ENCODE peak calls at places on chromosome 18, in six cellular contexts. C is AG09309, A is GM06990, W is spleen, J is ovary, D is body of pancreas. G is an unnamed sample.
A peak's percentile ranks its signal among the peaks of the same experiment; 100 is the strongest.

GRCh38 chr18:48847807-48848486 is 102.8 kb downstream of the SMAD7 start:
- DNase-seq in W (peak; percentile 69), A (no peak), C (no peak), D (no peak), J (no peak), G (no peak)

GRCh38 chr18:41745166-41746049 is 209.6 kb upstream of the PIK3C3 start:
- DNase-seq in W (no peak), D (peak; percentile 31), C (no peak), A (no peak), J (no peak), G (peak; percentile 32)

GRCh38 chr18:62554083-62554815 is 31.4 kb downstream of the ZCCHC2 start:
- DNase-seq in A (no peak), J (no peak), W (no peak), D (no peak), C (no peak), G (no peak)

GRCh38 chr18:48806551-48807261 is 144.1 kb downstream of the SMAD7 start:
- DNase-seq in C (peak; percentile 18), A (no peak), D (peak; percentile 7), J (peak; percentile 16), W (peak; percentile 67), G (peak; percentile 74)

GRCh38 chr18:78521136-78521535 is 458.5 kb upstream of the SALL3 start:
- DNase-seq in D (no peak), A (no peak), J (no peak), W (no peak), C (no peak), G (no peak)

GRCh38 chr18:46310258-46310657 is 206.1 kb downstream of the HAUS1 start:
- DNase-seq in J (no peak), W (no peak), D (no peak), A (no peak), C (no peak), G (no peak)

GRCh38 chr18:21706386-21706865 is 1.9 kb upstream of the ABHD3 start:
- DNase-seq in A (no peak), D (no peak), W (peak; percentile 84), J (peak; percentile 24), C (no peak), G (no peak)

GRCh38 chr18:10240276-10240675 is 214.2 kb upstream of the APCDD1 start:
- DNase-seq in W (no peak), A (no peak), J (no peak), D (no peak), C (no peak), G (no peak)

GRCh38 chr18:2538844-2539243 is 32.5 kb downstream of the METTL4 start:
- DNase-seq in W (no peak), A (no peak), J (no peak), C (peak; percentile 61), D (no peak), G (peak; percentile 39)

GRCh38 chr18:28404721-28405120 is 227.8 kb upstream of the CDH2 start:
- DNase-seq in J (no peak), C (no peak), D (no peak), A (no peak), W (no peak), G (no peak)

GRCh38 chr18:64017870-64018269 is 48.0 kb downstream of the SERPINB8 start:
- DNase-seq in J (no peak), W (no peak), A (no peak), D (no peak), C (no peak), G (peak; percentile 11)

GRCh38 chr18:34223164-34223892 is 1.4 kb downstream of the NOL4 start:
- DNase-seq in J (no peak), C (no peak), D (no peak), W (peak; percentile 56), A (peak; percentile 35), G (no peak)

GRCh38 chr18:54357660-54358494 is at the start of the genes C18orf54 and STARD6:
- DNase-seq in D (peak; percentile 81), J (peak; percentile 83), C (peak; percentile 42), A (peak; percentile 96), W (peak; percentile 98), G (peak; percentile 89)

GRCh38 chr18:54360406-54360805 is 2.7 kb downstream of the C18orf54 start:
- DNase-seq in W (no peak), C (no peak), D (no peak), J (no peak), A (no peak), G (peak; percentile 3)

GRCh38 chr18:54357082-54357659 is 487 bp downstream of the STARD6 start:
- DNase-seq in C (no peak), W (no peak), D (no peak), J (no peak), A (no peak), G (peak; percentile 0)

GRCh38 chr18:54358495-54358793 is 738 bp downstream of the C18orf54 start:
- DNase-seq in D (no peak), A (no peak), C (no peak), J (peak; percentile 16), W (no peak), G (peak; percentile 11)

GRCh38 chr18:54359233-54359632 is 1.5 kb downstream of the C18orf54 start:
- DNase-seq in C (no peak), J (no peak), W (no peak), A (no peak), D (no peak), G (peak; percentile 1)
- H3K4me3 ChIP-seq in C (peak overlapping the region; percentile 87), J (peak overlapping the region; percentile 63), W (peak overlapping the region; percentile 80), A (peak overlapping the region; percentile 96), D (no peak overlapping the region), G (peak overlapping the region; percentile 80)

DNA sequence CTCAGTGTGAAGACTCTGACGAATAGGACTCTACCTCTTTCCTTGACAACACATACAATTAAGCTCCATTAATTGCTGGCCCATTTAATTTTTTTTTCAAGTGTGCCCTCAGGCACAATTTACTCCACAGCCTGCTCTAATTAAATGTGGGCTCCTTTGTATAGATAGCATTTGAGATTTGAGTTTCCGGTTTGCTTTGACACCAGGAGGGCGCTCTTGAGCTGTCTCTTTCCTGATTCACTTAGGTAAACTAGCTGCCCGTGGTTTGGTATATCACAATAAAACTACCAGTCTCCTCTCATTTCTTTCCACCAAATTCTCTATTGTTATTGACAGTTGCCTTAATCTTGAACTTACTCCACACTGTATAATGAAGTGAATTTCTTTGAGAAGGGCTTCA is 666.0 kb downstream of the DSC3 start:
- DNase-seq in C (no peak), J (no peak), D (no peak), A (no peak), W (no peak), G (no peak)
- TF ChIP-seq CTCF in C (no peak), J (no peak), D (no peak), A (no peak), W (no peak), G (no peak)

DNA sequence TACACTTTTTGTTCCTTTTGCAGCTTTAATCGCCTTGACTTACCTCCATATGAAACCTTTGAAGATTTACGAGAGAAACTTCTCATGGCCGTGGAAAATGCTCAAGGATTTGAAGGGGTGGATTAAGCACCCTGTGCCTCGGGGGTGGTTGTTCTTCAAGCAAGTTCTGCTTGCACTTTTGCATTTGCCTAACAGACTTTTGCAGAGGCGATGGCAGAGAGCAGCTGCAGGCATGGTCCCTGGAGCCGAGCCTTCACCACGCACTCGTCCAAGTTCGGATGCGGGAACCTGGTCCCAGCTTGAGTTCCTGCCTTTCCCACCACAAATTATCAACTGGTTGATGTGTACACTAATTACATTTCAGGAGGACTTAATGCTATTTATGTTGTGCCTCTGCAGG is 232.7 kb downstream of the ALPK2 start:
- DNase-seq in J (no peak), A (no peak), D (no peak), C (no peak), W (no peak), G (no peak)
- H3K4me3 ChIP-seq in J (no peak overlapping the region), A (no peak overlapping the region), D (no peak overlapping the region), C (no peak overlapping the region), W (no peak overlapping the region), G (no peak overlapping the region)

DNA sequence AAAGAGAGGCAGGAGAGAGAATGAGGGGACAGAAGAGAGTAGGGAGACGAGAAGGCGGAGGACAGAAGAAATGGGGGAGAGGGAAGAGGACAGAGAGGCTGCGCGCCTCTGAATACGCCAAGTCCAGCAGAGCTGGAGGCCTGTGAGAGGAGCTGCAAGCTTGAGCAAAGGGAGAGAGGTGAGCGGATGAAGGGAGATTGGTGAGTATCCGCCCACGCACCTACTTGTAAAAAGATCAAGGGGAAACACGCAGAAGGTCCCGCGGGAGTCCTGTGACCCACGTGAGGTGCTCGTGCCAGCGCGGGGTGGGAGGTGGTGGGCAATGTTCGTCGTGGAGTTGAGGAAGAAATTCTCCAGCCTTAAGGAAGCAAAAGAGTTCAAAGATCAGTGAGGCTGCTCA is 2.0 kb upstream of the NETO1 start:
- DNase-seq in C (no peak), A (no peak), D (no peak), W (peak; percentile 81), J (no peak), G (no peak)
- TF ChIP-seq CTCF in C (no peak), A (no peak), D (no peak), W (no peak), J (no peak), G (no peak)

DNA sequence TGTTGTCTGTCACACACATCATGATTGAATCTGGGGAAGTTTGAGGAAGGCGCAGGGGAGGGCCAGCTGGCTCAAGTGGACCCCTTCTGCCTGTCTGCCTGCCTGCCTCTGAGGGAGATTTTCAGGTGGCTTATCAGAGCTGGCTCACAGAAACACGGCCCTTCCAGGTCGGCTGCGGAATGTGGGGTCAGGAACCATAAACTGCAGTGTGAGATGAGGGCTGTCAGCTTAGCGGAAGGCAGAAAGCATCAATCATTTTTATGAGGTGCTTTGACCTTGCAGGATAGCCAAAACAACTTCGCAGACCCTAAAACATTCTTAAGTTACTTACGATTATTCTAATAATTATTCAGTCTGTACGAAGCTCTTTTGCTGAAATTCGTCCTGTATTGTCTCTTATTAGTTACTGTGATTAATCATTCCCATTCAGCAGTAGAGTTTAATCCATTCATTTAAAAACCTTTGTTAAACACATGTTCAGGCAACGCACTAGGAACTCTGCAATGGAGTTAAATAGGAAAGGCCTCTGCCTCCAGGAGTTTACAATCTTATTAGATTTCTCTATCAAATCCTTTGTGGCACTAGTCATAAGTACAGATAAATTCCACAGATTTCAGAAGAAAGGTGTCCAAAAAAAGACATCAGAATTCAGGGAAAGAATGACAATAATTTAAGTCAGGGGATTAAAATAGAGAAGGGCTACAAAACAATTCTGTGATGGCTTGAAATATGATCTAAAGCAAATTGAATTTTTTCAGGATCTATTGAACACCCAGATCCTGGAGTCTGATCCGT is 371.6 kb downstream of the HRH4 start:
- DNase-seq in J (no peak), D (peak; percentile 14), W (no peak), C (no peak), A (no peak), G (no peak)
- H3K4me3 ChIP-seq in J (no peak overlapping the region), D (no peak overlapping the region), W (no peak overlapping the region), C (no peak overlapping the region), A (no peak overlapping the region), G (no peak overlapping the region)

DNA sequence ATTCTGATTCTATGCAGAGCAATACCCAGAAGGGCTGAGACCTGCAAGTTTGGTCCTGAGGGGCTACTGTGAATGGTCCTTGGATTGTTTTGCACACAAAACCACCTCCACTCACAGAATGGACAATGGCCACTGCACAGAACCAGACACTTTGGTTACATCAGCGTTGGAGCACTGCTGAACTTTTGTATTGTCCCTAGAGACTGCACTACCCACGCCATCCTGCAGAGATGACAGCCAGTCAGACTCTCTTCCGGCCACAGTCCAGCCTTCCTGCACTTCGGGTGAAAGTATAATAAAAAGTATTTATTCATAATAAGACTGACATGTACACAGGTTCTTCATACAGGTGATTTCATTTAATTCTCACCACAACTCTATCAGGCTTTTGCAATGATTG is 35.7 kb downstream of the CELF4 start:
- DNase-seq in W (no peak), J (no peak), A (no peak), C (no peak), D (no peak), G (no peak)
- TF ChIP-seq CTCF in W (no peak), J (no peak), A (no peak), C (no peak), D (no peak), G (no peak)